ENCODE peak calls at places on chromosome 1, in four cellular contexts. One of them, this sample, is unnamed.

GRCh38 chr1:8858888-8859706 is 19.4 kb downstream of the ENO1 start:
- DNase-seq in GM20000: no peak
- DNase-seq in endothelial cell: peak
- DNase-seq in fibroblast of mammary gland: peak
- DNase-seq in this sample: peak

GRCh38 chr1:167860231-167860923 is 53.6 kb downstream of the ADCY10 start:
- DNase-seq in endothelial cell: no peak
- DNase-seq in GM20000: no peak
- DNase-seq in fibroblast of mammary gland: peak
- DNase-seq in this sample: no peak

GRCh38 chr1:164662955-164663354 is 104.0 kb downstream of the PBX1 start:
- DNase-seq in GM20000: no peak
- DNase-seq in endothelial cell: no peak
- DNase-seq in fibroblast of mammary gland: no peak
- DNase-seq in this sample: no peak

GRCh38 chr1:67169932-67170331 is 3.7 kb downstream of the IL23R start:
- DNase-seq in endothelial cell: no peak
- DNase-seq in fibroblast of mammary gland: no peak
- DNase-seq in GM20000: no peak
- DNase-seq in this sample: no peak

GRCh38 chr1:191675991-191676783 is 482.1 kb upstream of the RGS18 start:
- DNase-seq in fibroblast of mammary gland: no peak
- DNase-seq in endothelial cell: no peak
- DNase-seq in GM20000: no peak
- DNase-seq in this sample: no peak

GRCh38 chr1:17520041-17520440 is 19.5 kb upstream of the ARHGEF10L start:
- DNase-seq in GM20000: no peak
- DNase-seq in endothelial cell: no peak
- DNase-seq in fibroblast of mammary gland: no peak
- DNase-seq in this sample: no peak

GRCh38 chr1:184214128-184214527 is 162.6 kb downstream of the TSEN15 start:
- DNase-seq in GM20000: no peak
- DNase-seq in fibroblast of mammary gland: no peak
- DNase-seq in endothelial cell: no peak
- DNase-seq in this sample: no peak

GRCh38 chr1:52424757-52425265 is 20.4 kb downstream of the PRPF38A start:
- DNase-seq in fibroblast of mammary gland: no peak
- DNase-seq in GM20000: no peak
- DNase-seq in endothelial cell: no peak
- DNase-seq in this sample: no peak

GRCh38 chr1:226397011-226397926 is 10.6 kb downstream of the PARP1 start:
- DNase-seq in GM20000: no peak
- DNase-seq in fibroblast of mammary gland: peak
- DNase-seq in endothelial cell: no peak
- DNase-seq in this sample: no peak

GRCh38 chr1:24437631-24438396 is 22.2 kb downstream of the NIPAL3 start:
- DNase-seq in GM20000: no peak
- DNase-seq in endothelial cell: no peak
- DNase-seq in fibroblast of mammary gland: peak
- DNase-seq in this sample: no peak

GRCh38 chr1:154157520-154158306 is 2.8 kb upstream of the NUP210L start:
- DNase-seq in fibroblast of mammary gland: peak
- DNase-seq in GM20000: peak
- DNase-seq in endothelial cell: no peak
- DNase-seq in this sample: peak

GRCh38 chr1:88061106-88061829 is 622.8 kb upstream of the PKN2 start:
- DNase-seq in fibroblast of mammary gland: peak
- DNase-seq in endothelial cell: peak
- DNase-seq in GM20000: peak
- DNase-seq in this sample: peak

DNA sequence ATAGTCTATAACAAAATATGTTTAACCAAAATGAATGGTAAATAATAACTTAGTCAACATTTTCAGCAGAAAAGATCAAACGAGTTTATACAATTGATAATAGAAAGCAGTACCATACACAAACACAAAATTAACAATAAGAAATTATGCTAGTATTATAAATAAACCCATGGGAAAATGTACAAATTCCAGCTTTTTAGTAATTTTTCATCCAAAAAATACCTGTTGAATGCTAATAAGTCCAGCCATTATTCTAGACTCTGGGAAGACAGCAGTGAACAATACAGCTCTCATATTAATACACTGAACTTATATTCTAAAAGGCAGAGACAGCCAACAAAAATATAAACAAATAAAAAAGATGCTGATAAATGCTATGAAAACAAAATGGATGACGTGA is 66.3 kb downstream of the AKT3 start:
- DNase-seq in GM20000: no peak
- DNase-seq in fibroblast of mammary gland: no peak
- DNase-seq in endothelial cell: no peak
- DNase-seq in this sample: no peak
- TF ChIP-seq CTCF in GM20000: no peak
- TF ChIP-seq CTCF in fibroblast of mammary gland: no peak
- TF ChIP-seq CTCF in endothelial cell: no peak
- TF ChIP-seq CTCF in this sample: no peak

GRCh38 chr1:50418600-50419109 is 4.6 kb downstream of the DMRTA2 start:
- DNase-seq in GM20000: peak
- DNase-seq in endothelial cell: peak
- DNase-seq in fibroblast of mammary gland: no peak
- DNase-seq in this sample: no peak

GRCh38 chr1:50417946-50418599 is 5.2 kb downstream of the DMRTA2 start:
- DNase-seq in GM20000: no peak
- DNase-seq in endothelial cell: no peak
- DNase-seq in fibroblast of mammary gland: no peak
- DNase-seq in this sample: no peak

GRCh38 chr1:50419907-50420248 is 3.4 kb downstream of the DMRTA2 start:
- DNase-seq in fibroblast of mammary gland: no peak
- DNase-seq in endothelial cell: no peak
- DNase-seq in GM20000: peak
- DNase-seq in this sample: no peak

GRCh38 chr1:50420283-50420682 is 3.0 kb downstream of the DMRTA2 start:
- DNase-seq in GM20000: no peak
- DNase-seq in fibroblast of mammary gland: no peak
- DNase-seq in endothelial cell: no peak
- DNase-seq in this sample: no peak

DNA sequence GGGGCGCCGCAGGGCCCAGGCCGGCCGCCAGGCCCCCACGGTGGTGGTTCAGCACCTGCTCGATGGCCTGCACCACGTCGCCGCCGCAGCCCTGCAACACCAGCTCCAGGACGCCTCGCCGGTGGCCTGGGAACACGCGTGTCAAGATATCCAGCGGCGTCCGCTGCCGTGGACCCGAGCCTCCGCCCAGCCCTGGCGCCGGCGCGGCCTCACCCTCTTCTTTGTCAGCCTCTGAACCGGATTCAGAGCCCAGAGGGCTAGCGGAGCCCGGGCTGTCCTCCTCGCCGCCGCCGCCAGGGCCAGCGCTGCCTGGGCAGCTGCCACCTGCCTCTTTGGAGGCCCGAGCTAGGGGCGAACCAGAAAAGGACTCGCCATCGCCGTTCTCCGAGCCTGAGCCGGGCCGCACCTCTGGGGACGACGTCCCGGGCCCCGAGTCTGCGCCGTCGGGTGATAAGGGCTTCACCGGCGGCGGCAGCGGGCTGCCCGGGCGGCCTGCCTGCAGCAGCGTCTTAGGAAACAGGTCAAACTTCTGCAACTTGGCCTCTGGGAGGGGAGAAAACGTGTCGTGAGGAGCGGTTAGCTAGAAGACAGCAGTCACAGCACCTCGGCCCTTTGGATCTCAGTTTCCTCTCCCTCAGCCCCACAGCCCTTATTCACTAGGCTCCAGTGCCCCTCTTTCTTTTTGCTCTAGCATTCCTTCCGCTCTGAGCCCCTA is 3.9 kb downstream of the DMRTA2 start:
- DNase-seq in endothelial cell: peak
- DNase-seq in fibroblast of mammary gland: no peak
- DNase-seq in GM20000: peak
- DNase-seq in this sample: no peak
- TF ChIP-seq CTCF in endothelial cell: peak
- TF ChIP-seq CTCF in fibroblast of mammary gland: no peak
- TF ChIP-seq CTCF in GM20000: no peak
- TF ChIP-seq CTCF in this sample: no peak

DNA sequence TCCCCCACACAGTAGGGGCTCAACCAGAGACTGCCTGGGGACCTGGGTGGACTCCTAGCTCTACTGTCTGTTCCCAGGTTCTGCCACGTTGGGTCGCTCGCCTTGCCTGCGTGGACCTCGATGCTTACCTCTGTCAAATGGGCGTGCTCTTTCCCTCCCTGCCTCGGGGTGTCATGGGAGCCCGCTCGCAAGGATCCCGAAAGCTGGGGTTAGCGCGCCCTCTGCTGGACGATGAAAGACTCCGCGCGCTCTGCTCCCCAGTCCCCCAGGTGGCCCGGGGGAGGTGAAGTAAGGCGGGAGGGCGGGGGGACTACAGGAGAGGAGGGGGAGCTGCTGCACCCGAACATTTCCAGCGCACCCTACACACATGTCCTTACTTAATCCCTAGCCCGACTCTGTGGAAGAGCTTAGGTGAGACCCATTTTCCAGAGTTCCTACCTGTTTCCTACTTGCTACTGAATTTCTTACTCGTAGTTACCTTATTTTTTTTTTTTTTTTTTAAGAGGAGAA is 2.3 kb upstream of the BSND start:
- DNase-seq in fibroblast of mammary gland: peak
- DNase-seq in GM20000: peak
- DNase-seq in endothelial cell: peak
- DNase-seq in this sample: peak
- TF ChIP-seq CTCF in fibroblast of mammary gland: peak
- TF ChIP-seq CTCF in GM20000: peak
- TF ChIP-seq CTCF in endothelial cell: peak
- TF ChIP-seq CTCF in this sample: peak

GRCh38 chr1:202710070-202711025 is at the start of gene SYT2:
- DNase-seq in GM20000: no peak
- DNase-seq in fibroblast of mammary gland: no peak
- DNase-seq in endothelial cell: peak
- DNase-seq in this sample: peak

GRCh38 chr1:202708456-202709275 is 1.6 kb downstream of the SYT2 start:
- DNase-seq in fibroblast of mammary gland: no peak
- DNase-seq in GM20000: no peak
- DNase-seq in endothelial cell: no peak
- DNase-seq in this sample: no peak

GRCh38 chr1:202709276-202710041 is 795 bp downstream of the SYT2 start:
- DNase-seq in fibroblast of mammary gland: no peak
- DNase-seq in endothelial cell: no peak
- DNase-seq in GM20000: no peak
- DNase-seq in this sample: no peak

GRCh38 chr1:202713110-202713509 is 2.9 kb upstream of the SYT2 start:
- DNase-seq in endothelial cell: no peak
- DNase-seq in GM20000: no peak
- DNase-seq in fibroblast of mammary gland: no peak
- DNase-seq in this sample: no peak

DNA sequence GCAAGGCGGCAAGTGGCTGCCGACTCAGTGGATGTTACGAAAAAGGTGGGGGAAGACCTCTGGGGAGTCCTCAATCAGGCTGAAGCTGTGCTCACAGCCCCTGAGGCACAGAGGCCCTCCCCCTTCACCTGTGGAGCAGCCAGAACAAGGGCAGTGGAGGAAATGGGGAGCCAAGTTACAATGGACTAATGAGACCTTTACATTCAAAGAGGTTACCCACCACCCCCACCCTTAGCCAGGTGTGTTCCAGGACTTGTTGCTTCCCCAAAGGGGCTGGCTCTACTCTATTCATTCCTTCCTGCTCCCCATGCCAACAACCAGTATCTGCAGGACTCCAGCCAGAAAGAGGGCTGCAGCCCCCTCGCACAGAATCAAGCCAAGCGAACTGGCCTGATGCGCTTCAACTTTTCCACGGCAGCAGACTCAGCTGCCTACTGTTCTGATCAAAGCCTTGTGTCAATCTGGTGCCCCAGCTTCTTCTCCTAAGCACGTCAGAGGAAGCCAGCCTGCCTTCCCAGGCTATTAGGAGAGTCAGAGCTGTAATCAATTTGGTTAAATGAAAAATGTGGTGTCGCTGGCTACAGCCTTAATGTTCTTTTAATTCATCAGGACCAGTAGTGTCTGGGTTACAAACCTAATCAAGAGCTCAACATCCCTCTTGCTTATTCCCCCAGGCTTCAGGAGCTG is 1.8 kb upstream of the SYT2 start:
- DNase-seq in GM20000: no peak
- DNase-seq in fibroblast of mammary gland: no peak
- DNase-seq in endothelial cell: no peak
- DNase-seq in this sample: no peak
- TF ChIP-seq CTCF in GM20000: no peak
- TF ChIP-seq CTCF in fibroblast of mammary gland: no peak
- TF ChIP-seq CTCF in endothelial cell: no peak
- TF ChIP-seq CTCF in this sample: no peak

DNA sequence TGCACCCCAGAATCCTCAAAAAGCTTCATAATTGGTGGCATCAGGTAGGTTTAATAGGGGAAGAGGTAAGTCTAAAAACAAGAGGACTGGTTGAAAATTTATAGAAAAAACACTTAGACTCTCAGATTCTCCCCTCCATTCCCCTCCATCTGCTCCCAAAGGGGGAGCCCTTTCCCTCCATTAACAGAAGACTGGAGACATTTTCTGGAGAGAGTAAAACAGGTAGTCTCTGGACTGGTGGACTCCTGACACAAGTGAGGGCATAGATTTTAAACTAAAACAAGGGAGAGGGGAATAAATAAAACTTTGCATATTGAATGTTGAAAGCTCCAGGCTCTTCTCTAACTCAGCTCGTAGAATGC is 54.0 kb upstream of the IPO9 start:
- DNase-seq in fibroblast of mammary gland: no peak
- DNase-seq in GM20000: no peak
- DNase-seq in endothelial cell: no peak
- DNase-seq in this sample: no peak
- TF ChIP-seq CTCF in fibroblast of mammary gland: no peak
- TF ChIP-seq CTCF in GM20000: no peak
- TF ChIP-seq CTCF in endothelial cell: no peak
- TF ChIP-seq CTCF in this sample: no peak

GRCh38 chr1:170664828-170665617 is 1.1 kb downstream of the PRRX1 start:
- DNase-seq in GM20000: peak
- DNase-seq in endothelial cell: peak
- DNase-seq in fibroblast of mammary gland: peak
- DNase-seq in this sample: no peak
- TF ChIP-seq CTCF in GM20000: no peak
- TF ChIP-seq CTCF in endothelial cell: no peak
- TF ChIP-seq CTCF in fibroblast of mammary gland: peak
- TF ChIP-seq CTCF in this sample: no peak

This sample was measured in activated CD8-positive, alpha-beta T cell treated with anti-CD3 and anti-CD28 coated beads for 36 hours.